ENCODE peak calls at places on chromosomes 2 and 18, in eight cellular contexts. One of them, this sample, is unnamed.

GRCh38 chr2:159083601-159084000 is 115.2 kb downstream of the TANC1 start:
- ATAC-seq in gastrocnemius medialis: no peak
- ATAC-seq in left lung: peak; percentile 70
- ATAC-seq in omental fat pad: no peak
- ATAC-seq in T-helper 17 cell: no peak
- ATAC-seq in HCT116: no peak
- ATAC-seq in Right ventricle myocardium superior: peak; percentile 66
- ATAC-seq in Right ventricle myocardium inferior: peak; percentile 32
- ATAC-seq in this sample: peak; percentile 61

GRCh38 chr2:19244460-19245363 is 113.7 kb downstream of the OSR1 start:
- ATAC-seq in gastrocnemius medialis: no peak
- ATAC-seq in Right ventricle myocardium inferior: no peak
- ATAC-seq in HCT116: no peak
- ATAC-seq in omental fat pad: no peak
- ATAC-seq in T-helper 17 cell: no peak
- ATAC-seq in left lung: no peak
- ATAC-seq in Right ventricle myocardium superior: no peak
- ATAC-seq in this sample: no peak

GRCh38 chr2:181430406-181431199 is 26.6 kb upstream of the ITGA4 start:
- ATAC-seq in Right ventricle myocardium superior: no peak
- ATAC-seq in left lung: no peak
- ATAC-seq in T-helper 17 cell: peak; percentile 81
- ATAC-seq in omental fat pad: no peak
- ATAC-seq in gastrocnemius medialis: no peak
- ATAC-seq in HCT116: peak; percentile 67
- ATAC-seq in Right ventricle myocardium inferior: no peak
- ATAC-seq in this sample: peak; percentile 33

GRCh38 chr18:13185675-13186198 is 32.8 kb upstream of the LDLRAD4 start:
- ATAC-seq in Right ventricle myocardium superior: peak; percentile 84
- ATAC-seq in omental fat pad: no peak
- ATAC-seq in Right ventricle myocardium inferior: peak; percentile 76
- ATAC-seq in gastrocnemius medialis: no peak
- ATAC-seq in T-helper 17 cell: no peak
- ATAC-seq in left lung: no peak
- ATAC-seq in HCT116: no peak
- ATAC-seq in this sample: no peak

GRCh38 chr2:64989982-64990614 is 899 bp downstream of the SLC1A4 start:
- ATAC-seq in T-helper 17 cell: no peak
- ATAC-seq in left lung: no peak
- ATAC-seq in gastrocnemius medialis: peak; percentile 28
- ATAC-seq in Right ventricle myocardium superior: no peak
- ATAC-seq in Right ventricle myocardium inferior: no peak
- ATAC-seq in omental fat pad: no peak
- ATAC-seq in HCT116: no peak
- ATAC-seq in this sample: no peak

GRCh38 chr2:3449106-3449505 is 69.6 kb downstream of the TRAPPC12 start:
- ATAC-seq in omental fat pad: no peak
- ATAC-seq in Right ventricle myocardium superior: no peak
- ATAC-seq in T-helper 17 cell: no peak
- ATAC-seq in HCT116: no peak
- ATAC-seq in Right ventricle myocardium inferior: no peak
- ATAC-seq in gastrocnemius medialis: no peak
- ATAC-seq in left lung: no peak
- ATAC-seq in this sample: no peak

GRCh38 chr2:238173692-238174091 is 14.9 kb downstream of the ERFE start:
- ATAC-seq in Right ventricle myocardium superior: no peak
- ATAC-seq in T-helper 17 cell: no peak
- ATAC-seq in Right ventricle myocardium inferior: no peak
- ATAC-seq in gastrocnemius medialis: no peak
- ATAC-seq in HCT116: peak; percentile 72
- ATAC-seq in omental fat pad: no peak
- ATAC-seq in left lung: no peak
- ATAC-seq in this sample: no peak

GRCh38 chr2:46135936-46136335 is 161.3 kb upstream of the EPAS1 start:
- ATAC-seq in T-helper 17 cell: no peak
- ATAC-seq in Right ventricle myocardium superior: peak; percentile 78
- ATAC-seq in left lung: peak; percentile 87
- ATAC-seq in omental fat pad: peak; percentile 56
- ATAC-seq in Right ventricle myocardium inferior: peak; percentile 79
- ATAC-seq in gastrocnemius medialis: peak; percentile 51
- ATAC-seq in HCT116: no peak
- ATAC-seq in this sample: peak; percentile 87

GRCh38 chr2:176115883-176116813 is at the start of gene HOXD10:
- ATAC-seq in left lung: peak; percentile 53
- ATAC-seq in gastrocnemius medialis: peak; percentile 70
- ATAC-seq in Right ventricle myocardium superior: no peak
- ATAC-seq in T-helper 17 cell: no peak
- ATAC-seq in Right ventricle myocardium inferior: no peak
- ATAC-seq in HCT116: no peak
- ATAC-seq in omental fat pad: no peak
- ATAC-seq in this sample: peak; percentile 92

GRCh38 chr2:118122768-118123335 is 34.6 kb downstream of the INSIG2 start:
- ATAC-seq in HCT116: peak; percentile 47
- ATAC-seq in Right ventricle myocardium inferior: no peak
- ATAC-seq in Right ventricle myocardium superior: peak; percentile 38
- ATAC-seq in T-helper 17 cell: no peak
- ATAC-seq in left lung: peak; percentile 31
- ATAC-seq in omental fat pad: no peak
- ATAC-seq in gastrocnemius medialis: no peak
- ATAC-seq in this sample: no peak

GRCh38 chr18:44036500-44036899 is 644.2 kb upstream of the SETBP1 start:
- ATAC-seq in omental fat pad: no peak
- ATAC-seq in Right ventricle myocardium inferior: no peak
- ATAC-seq in gastrocnemius medialis: no peak
- ATAC-seq in T-helper 17 cell: no peak
- ATAC-seq in Right ventricle myocardium superior: no peak
- ATAC-seq in left lung: no peak
- ATAC-seq in HCT116: no peak
- ATAC-seq in this sample: no peak

GRCh38 chr2:102296449-102296848 is 14.9 kb upstream of the IL1RL1 start:
- ATAC-seq in Right ventricle myocardium inferior: no peak
- ATAC-seq in Right ventricle myocardium superior: no peak
- ATAC-seq in omental fat pad: no peak
- ATAC-seq in HCT116: no peak
- ATAC-seq in left lung: no peak
- ATAC-seq in T-helper 17 cell: no peak
- ATAC-seq in gastrocnemius medialis: no peak
- ATAC-seq in this sample: no peak

GRCh38 chr2:200810967-200811335 is 759 bp upstream of the BZW1 start:
- ATAC-seq in Right ventricle myocardium inferior: no peak
- ATAC-seq in gastrocnemius medialis: no peak
- ATAC-seq in HCT116: no peak
- ATAC-seq in left lung: no peak
- ATAC-seq in omental fat pad: no peak
- ATAC-seq in Right ventricle myocardium superior: peak; percentile 0
- ATAC-seq in T-helper 17 cell: no peak
- ATAC-seq in this sample: peak; percentile 3

GRCh38 chr2:25524507-25524906 is 148.9 kb downstream of the DTNB start:
- ATAC-seq in Right ventricle myocardium inferior: no peak
- ATAC-seq in left lung: no peak
- ATAC-seq in Right ventricle myocardium superior: no peak
- ATAC-seq in HCT116: no peak
- ATAC-seq in omental fat pad: no peak
- ATAC-seq in gastrocnemius medialis: no peak
- ATAC-seq in T-helper 17 cell: no peak
- ATAC-seq in this sample: no peak

GRCh38 chr2:133992454-133992853 is 261.4 kb upstream of the MGAT5 start:
- ATAC-seq in T-helper 17 cell: no peak
- ATAC-seq in Right ventricle myocardium superior: peak; percentile 52
- ATAC-seq in HCT116: no peak
- ATAC-seq in gastrocnemius medialis: no peak
- ATAC-seq in left lung: no peak
- ATAC-seq in Right ventricle myocardium inferior: peak; percentile 55
- ATAC-seq in omental fat pad: no peak
- ATAC-seq in this sample: no peak

GRCh38 chr2:158573739-158574138 is 117.0 kb downstream of the PKP4 start:
- ATAC-seq in gastrocnemius medialis: no peak
- ATAC-seq in left lung: no peak
- ATAC-seq in omental fat pad: no peak
- ATAC-seq in Right ventricle myocardium inferior: no peak
- ATAC-seq in T-helper 17 cell: no peak
- ATAC-seq in Right ventricle myocardium superior: no peak
- ATAC-seq in HCT116: peak; percentile 63
- ATAC-seq in this sample: no peak

GRCh38 chr18:22108674-22109073 is 60.7 kb upstream of the GATA6 start:
- ATAC-seq in Right ventricle myocardium superior: no peak
- ATAC-seq in left lung: no peak
- ATAC-seq in HCT116: peak; percentile 78
- ATAC-seq in Right ventricle myocardium inferior: peak; percentile 16
- ATAC-seq in gastrocnemius medialis: no peak
- ATAC-seq in T-helper 17 cell: no peak
- ATAC-seq in omental fat pad: no peak
- ATAC-seq in this sample: no peak

GRCh38 chr2:105410554-105410953 is 11.7 kb upstream of the FHL2 start:
- ATAC-seq in gastrocnemius medialis: no peak
- ATAC-seq in omental fat pad: peak; percentile 37
- ATAC-seq in left lung: no peak
- ATAC-seq in Right ventricle myocardium superior: peak; percentile 1
- ATAC-seq in T-helper 17 cell: no peak
- ATAC-seq in Right ventricle myocardium inferior: peak; percentile 2
- ATAC-seq in HCT116: no peak
- ATAC-seq in this sample: peak; percentile 51

GRCh38 chr2:26122633-26123032 is 50.3 kb upstream of the GAREM2 start:
- ATAC-seq in T-helper 17 cell: no peak
- ATAC-seq in HCT116: no peak
- ATAC-seq in Right ventricle myocardium inferior: peak; percentile 34
- ATAC-seq in omental fat pad: no peak
- ATAC-seq in left lung: no peak
- ATAC-seq in gastrocnemius medialis: peak; percentile 45
- ATAC-seq in Right ventricle myocardium superior: peak; percentile 63
- ATAC-seq in this sample: no peak

GRCh38 chr2:232647261-232647660 is 13.9 kb downstream of the EFHD1 start:
- ATAC-seq in omental fat pad: no peak
- ATAC-seq in Right ventricle myocardium superior: peak; percentile 35
- ATAC-seq in gastrocnemius medialis: no peak
- ATAC-seq in HCT116: no peak
- ATAC-seq in T-helper 17 cell: no peak
- ATAC-seq in Right ventricle myocardium inferior: peak; percentile 58
- ATAC-seq in left lung: no peak
- ATAC-seq in this sample: no peak

GRCh38 chr2:66576381-66577330 is 141.7 kb downstream of the MEIS1 start:
- ATAC-seq in Right ventricle myocardium superior: peak; percentile 28
- ATAC-seq in Right ventricle myocardium inferior: peak; percentile 38
- ATAC-seq in left lung: peak; percentile 53
- ATAC-seq in omental fat pad: peak; percentile 19
- ATAC-seq in gastrocnemius medialis: peak; percentile 39
- ATAC-seq in HCT116: no peak
- ATAC-seq in T-helper 17 cell: no peak
- ATAC-seq in this sample: no peak

GRCh38 chr2:134119117-134119671 is 134.7 kb upstream of the MGAT5 start:
- ATAC-seq in omental fat pad: no peak
- ATAC-seq in gastrocnemius medialis: no peak
- ATAC-seq in HCT116: peak; percentile 6
- ATAC-seq in T-helper 17 cell: peak; percentile 14
- ATAC-seq in Right ventricle myocardium inferior: no peak
- ATAC-seq in Right ventricle myocardium superior: no peak
- ATAC-seq in left lung: no peak
- ATAC-seq in this sample: peak; percentile 0

GRCh38 chr2:68653034-68653433 is 9.7 kb downstream of the PROKR1 start:
- ATAC-seq in omental fat pad: no peak
- ATAC-seq in left lung: no peak
- ATAC-seq in Right ventricle myocardium inferior: no peak
- ATAC-seq in gastrocnemius medialis: no peak
- ATAC-seq in Right ventricle myocardium superior: no peak
- ATAC-seq in T-helper 17 cell: no peak
- ATAC-seq in HCT116: no peak
- ATAC-seq in this sample: peak; percentile 34

GRCh38 chr2:202317080-202317859 is 51.7 kb downstream of the NOP58 start:
- ATAC-seq in omental fat pad: peak; percentile 84
- ATAC-seq in left lung: peak; percentile 76
- ATAC-seq in T-helper 17 cell: no peak
- ATAC-seq in HCT116: peak; percentile 57
- ATAC-seq in gastrocnemius medialis: peak; percentile 41
- ATAC-seq in Right ventricle myocardium inferior: peak; percentile 81
- ATAC-seq in Right ventricle myocardium superior: peak; percentile 87
- ATAC-seq in this sample: peak; percentile 88

GRCh38 chr2:101736861-101737291 is 39.4 kb downstream of the MAP4K4 start:
- ATAC-seq in HCT116: no peak
- ATAC-seq in Right ventricle myocardium inferior: peak; percentile 41
- ATAC-seq in left lung: peak; percentile 62
- ATAC-seq in T-helper 17 cell: peak; percentile 40
- ATAC-seq in Right ventricle myocardium superior: peak; percentile 18
- ATAC-seq in gastrocnemius medialis: no peak
- ATAC-seq in omental fat pad: peak; percentile 68
- ATAC-seq in this sample: peak; percentile 50

GRCh38 chr2:100422320-100422719 is 4.9 kb upstream of the CHST10 start:
- ATAC-seq in gastrocnemius medialis: no peak
- ATAC-seq in left lung: peak; percentile 76
- ATAC-seq in HCT116: peak; percentile 99
- ATAC-seq in Right ventricle myocardium inferior: peak; percentile 55
- ATAC-seq in Right ventricle myocardium superior: peak; percentile 47
- ATAC-seq in T-helper 17 cell: no peak
- ATAC-seq in omental fat pad: no peak
- ATAC-seq in this sample: peak; percentile 93

GRCh38 chr2:152405206-152406118 is 70.5 kb downstream of the FMNL2 start:
- ATAC-seq in Right ventricle myocardium inferior: no peak
- ATAC-seq in HCT116: peak; percentile 77
- ATAC-seq in Right ventricle myocardium superior: peak; percentile 35
- ATAC-seq in T-helper 17 cell: no peak
- ATAC-seq in gastrocnemius medialis: peak; percentile 84
- ATAC-seq in omental fat pad: no peak
- ATAC-seq in left lung: peak; percentile 78
- ATAC-seq in this sample: no peak